ENCODE peak calls at places on chromosome 6, in eight cellular contexts. F is osteocyte, W is GM06990, V is ovary, D is lower leg skin, I is left ventricle myocardium inferior, B is mucosa of descending colon, S is progenitor cell of endocrine pancreas. Y is an unnamed sample.

GRCh38 chr6:21751608-21752007 is 158.1 kb downstream of the SOX4 start:
- DNase-seq in S (no peak), V (no peak), I (no peak), D (no peak), B (no peak), F (no peak), W (no peak), Y (no peak)

GRCh38 chr6:152380993-152381898 is 255.9 kb downstream of the SYNE1 start:
- DNase-seq in S (peak), D (peak), F (peak), V (peak), I (peak), W (no peak), B (peak), Y (peak)

GRCh38 chr6:52285174-52286068 is 879 bp upstream of the MCM3 start:
- DNase-seq in I (no peak), D (no peak), W (peak), S (no peak), V (no peak), F (no peak), B (no peak), Y (no peak)

GRCh38 chr6:163543311-163543710 is 128.8 kb downstream of the QKI start:
- DNase-seq in F (no peak), D (no peak), I (no peak), W (no peak), V (no peak), B (no peak), S (no peak), Y (no peak)

GRCh38 chr6:119683022-119683421 is 333.5 kb upstream of the MAN1A1 start:
- DNase-seq in S (no peak), F (no peak), I (no peak), W (no peak), V (no peak), D (no peak), B (no peak), Y (no peak)

GRCh38 chr6:170083236-170084051 is 207.4 kb downstream of the DLL1 start:
- DNase-seq in W (no peak), D (no peak), V (no peak), S (no peak), F (no peak), B (no peak), I (peak), Y (no peak)

GRCh38 chr6:132513821-132514545 is 1.1 kb upstream of the STX7 start:
- DNase-seq in I (no peak), F (no peak), S (no peak), V (no peak), D (no peak), W (no peak), B (no peak), Y (no peak)

GRCh38 chr6:148430897-148431296 is 88.3 kb downstream of the SASH1 start:
- DNase-seq in W (no peak), D (no peak), F (peak), V (no peak), S (no peak), I (no peak), B (no peak), Y (no peak)

GRCh38 chr6:39934060-39934757 is at the start of gene MOCS1:
- DNase-seq in W (no peak), I (peak), V (peak), D (peak), F (peak), B (peak), S (peak), Y (no peak)

GRCh38 chr6:15881150-15881549 is 218.3 kb upstream of the DTNBP1 start:
- DNase-seq in I (no peak), S (no peak), D (peak), V (no peak), F (no peak), W (no peak), B (no peak), Y (no peak)

GRCh38 chr6:93120154-93120742 is 299.1 kb downstream of the EPHA7 start:
- DNase-seq in W (no peak), B (no peak), F (no peak), D (no peak), I (no peak), S (no peak), V (no peak), Y (no peak)

GRCh38 chr6:71236926-71237425 is 51.6 kb upstream of the OGFRL1 start:
- DNase-seq in W (no peak), D (no peak), B (no peak), I (no peak), F (no peak), V (no peak), S (no peak), Y (no peak)

GRCh38 chr6:41021832-41022231 is 17.2 kb downstream of the UNC5CL start:
- DNase-seq in V (peak), S (no peak), I (peak), B (no peak), D (no peak), F (no peak), W (no peak), Y (no peak)

GRCh38 chr6:135464634-135465033 is 32.9 kb downstream of the AHI1 start:
- DNase-seq in D (no peak), S (no peak), I (no peak), F (no peak), W (no peak), V (no peak), B (no peak), Y (no peak)

GRCh38 chr6:149513915-149514314 is 29.1 kb upstream of the ZC3H12D start:
- DNase-seq in S (no peak), W (no peak), I (no peak), F (no peak), B (no peak), V (no peak), D (no peak), Y (no peak)

DNA sequence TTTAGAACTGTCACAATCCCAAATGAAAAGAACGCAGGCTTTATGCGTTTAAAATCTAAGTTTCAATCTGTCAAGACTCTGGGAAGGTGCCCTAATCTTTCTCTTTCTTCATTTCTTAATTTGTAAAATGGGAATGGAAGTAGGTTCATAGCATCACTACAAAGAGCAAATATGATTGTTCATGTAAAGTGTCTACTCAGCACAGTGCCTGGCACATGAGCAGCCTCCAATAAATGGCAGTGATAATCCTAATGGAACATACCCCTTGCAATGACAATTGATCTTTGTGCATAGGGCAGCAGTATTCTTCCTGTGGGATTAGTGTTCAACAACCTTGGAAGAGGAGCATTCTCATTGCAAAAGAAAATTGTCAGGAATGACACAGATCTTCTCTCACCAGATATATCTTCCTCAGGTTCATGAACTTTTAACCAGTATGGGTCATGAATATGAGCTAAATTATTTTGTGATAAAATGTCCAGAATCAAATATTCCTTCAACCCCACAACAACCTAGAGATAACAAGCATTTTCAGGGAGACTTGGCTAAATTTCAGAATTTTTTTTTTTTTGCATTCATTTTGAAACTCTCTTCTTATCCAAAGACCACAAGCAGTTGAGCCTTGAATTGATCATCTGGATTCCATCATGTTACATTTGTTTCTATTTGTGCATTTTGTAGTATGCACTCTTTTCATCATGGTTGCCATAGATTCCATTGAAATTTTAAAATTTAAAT is 149.1 kb downstream of the TBX18 start:
- DNase-seq in I (no peak), F (no peak), B (no peak), V (no peak), W (no peak), S (no peak), D (no peak), Y (no peak)
- TF ChIP-seq CTCF in I (no peak), F (no peak), B (no peak), V (no peak), W (no peak), S (no peak), D (no peak), Y (no peak)

GRCh38 chr6:2823104-2823850 is 18.4 kb downstream of the SERPINB1 start:
- DNase-seq in B (peak), S (no peak), F (no peak), V (no peak), D (no peak), I (no peak), W (no peak), Y (no peak)
- TF ChIP-seq CTCF in B (no peak), S (no peak), F (no peak), V (no peak), D (no peak), I (no peak), W (no peak), Y (no peak)

GRCh38 chr6:17001188-17001587 is 100.7 kb upstream of the STMND1 start:
- DNase-seq in V (no peak), F (no peak), W (no peak), B (no peak), S (no peak), I (no peak), D (no peak), Y (no peak)
- TF ChIP-seq CTCF in V (no peak), F (peak), W (peak), B (no peak), S (no peak), I (no peak), D (no peak), Y (peak)

GRCh38 chr6:13814176-13814937 is at the start of gene MCUR1:
- DNase-seq in I (peak), F (peak), D (peak), W (peak), B (peak), S (peak), V (peak), Y (peak)
- TF ChIP-seq CTCF in I (peak), F (peak), D (no peak), W (no peak), B (no peak), S (peak), V (peak), Y (peak)

GRCh38 chr6:6924708-6925107 is 183.1 kb upstream of the RREB1 start:
- DNase-seq in F (no peak), I (no peak), B (no peak), S (no peak), W (no peak), D (no peak), V (no peak), Y (no peak)

GRCh38 chr6:6925391-6926164 is 182.2 kb upstream of the RREB1 start:
- DNase-seq in V (no peak), S (no peak), F (no peak), B (no peak), I (no peak), W (no peak), D (no peak), Y (no peak)

GRCh38 chr6:6931047-6932025 is 176.4 kb upstream of the RREB1 start:
- DNase-seq in S (no peak), V (no peak), I (no peak), D (no peak), W (no peak), F (no peak), B (no peak), Y (no peak)

GRCh38 chr6:6930223-6930880 is 177.4 kb upstream of the RREB1 start:
- DNase-seq in B (no peak), I (no peak), S (no peak), F (no peak), W (no peak), D (no peak), V (no peak), Y (no peak)

DNA sequence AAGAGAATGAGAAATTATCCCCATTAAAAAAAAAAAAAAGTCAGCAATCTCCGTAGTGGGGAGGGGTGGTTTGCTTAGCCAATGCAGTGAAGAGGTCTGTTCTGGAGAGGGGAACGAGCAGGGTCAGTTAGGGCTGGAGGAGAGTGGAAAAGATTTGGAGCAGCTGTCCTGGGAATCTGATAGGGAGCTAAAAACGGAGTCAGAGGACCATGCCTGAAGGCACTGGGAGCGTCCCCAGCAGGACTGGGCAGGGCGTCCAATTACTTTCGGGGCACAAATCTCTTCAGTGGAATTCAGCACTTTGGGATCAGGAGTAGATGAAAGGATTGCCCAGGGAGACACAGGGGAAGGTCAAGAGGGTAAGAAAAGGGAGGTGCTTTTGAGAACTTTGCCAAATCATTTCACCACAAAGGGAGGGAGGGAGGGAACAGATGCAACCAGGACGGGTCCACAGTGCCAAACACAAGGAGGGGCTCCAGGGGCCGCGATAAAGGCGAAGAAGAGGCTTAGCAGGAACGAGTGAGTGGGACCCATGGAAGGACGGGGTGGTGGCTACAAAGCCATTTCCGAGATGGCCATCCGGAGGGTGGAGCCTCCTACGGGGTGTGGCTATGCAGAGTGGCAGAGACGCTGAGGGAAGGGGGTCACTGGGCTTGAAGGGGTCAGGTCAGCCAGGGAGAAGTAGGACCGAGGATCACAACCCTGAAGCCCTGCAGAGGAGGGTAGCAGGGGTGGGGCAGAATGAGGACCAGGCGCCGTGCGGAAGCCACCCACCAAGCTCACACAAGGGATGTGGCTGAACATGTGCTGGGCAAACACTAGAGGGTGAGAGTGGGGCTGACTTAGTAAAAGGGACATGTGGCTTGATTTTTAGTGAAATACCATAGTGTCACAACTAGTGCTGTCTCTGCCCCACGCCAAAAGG is 180.1 kb upstream of the RREB1 start:
- DNase-seq in B (peak), I (peak), S (no peak), V (peak), F (no peak), W (no peak), D (no peak), Y (no peak)
- TF ChIP-seq CTCF in B (no peak), I (peak), S (no peak), V (no peak), F (no peak), W (no peak), D (no peak), Y (no peak)

GRCh38 chr6:141354191-141354950 is 778.4 kb upstream of the GJE1 start:
- DNase-seq in I (no peak), V (no peak), W (no peak), S (no peak), F (no peak), D (no peak), B (no peak), Y (no peak)
- TF ChIP-seq CTCF in I (no peak), V (no peak), W (no peak), S (peak), F (no peak), D (no peak), B (no peak), Y (peak)

GRCh38 chr6:112833546-112834215 is 486.6 kb downstream of the RFPL4B start:
- DNase-seq in W (no peak), S (no peak), I (no peak), V (no peak), D (no peak), F (no peak), B (no peak), Y (no peak)

GRCh38 chr6:112827793-112828192 is 480.7 kb downstream of the RFPL4B start:
- DNase-seq in S (no peak), V (no peak), F (no peak), D (peak), B (peak), W (peak), I (peak), Y (no peak)

GRCh38 chr6:112835078-112835477 is 487.9 kb downstream of the RFPL4B start:
- DNase-seq in W (no peak), S (no peak), I (no peak), B (no peak), D (no peak), F (no peak), V (no peak), Y (no peak)

DNA sequence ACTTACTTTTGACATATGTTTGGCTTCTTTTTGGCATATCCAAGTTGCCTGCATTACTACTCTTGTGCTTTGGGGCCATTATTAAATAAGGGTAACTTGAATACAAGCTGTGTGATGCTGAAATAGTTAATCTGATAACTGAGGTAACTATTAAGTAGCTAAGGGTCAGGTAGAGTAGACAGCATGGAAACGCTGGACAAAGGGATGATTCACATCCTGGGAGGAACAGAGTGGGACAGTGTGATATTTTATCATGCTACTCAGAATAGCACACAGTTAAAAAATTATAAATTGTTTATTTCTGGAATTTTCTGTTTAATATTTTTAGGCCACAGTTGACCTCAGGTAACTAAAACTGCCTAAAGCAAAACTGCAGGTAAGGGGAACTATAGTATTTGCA is 483.9 kb downstream of the RFPL4B start:
- DNase-seq in D (no peak), B (no peak), F (no peak), S (no peak), W (no peak), V (no peak), I (no peak), Y (no peak)
- TF ChIP-seq CTCF in D (no peak), B (no peak), F (no peak), S (no peak), W (no peak), V (no peak), I (no peak), Y (no peak)